ENCODE peak calls at places on chromosomes 16 and 17, in nine cellular contexts. One of them, this sample, is unnamed.

GRCh38 chr17:43372273-43372911 is 26.4 kb upstream of the ARL4D start:
- DNase-seq in bronchial epithelial cell: no peak
- DNase-seq in spleen: peak; percentile 84
- DNase-seq in cardiac fibroblast: no peak
- DNase-seq in astrocyte of the cerebellum: no peak
- DNase-seq in right atrium auricular region: no peak
- DNase-seq in MM.1S: peak; percentile 70
- DNase-seq in cardiac muscle cell: peak; percentile 56
- DNase-seq in fibroblast of pulmonary artery: peak; percentile 44
- DNase-seq in this sample: no peak

GRCh38 chr16:89330177-89330856 is 112.8 kb downstream of the ZNF778 start:
- DNase-seq in bronchial epithelial cell: peak; percentile 81
- DNase-seq in spleen: peak; percentile 83
- DNase-seq in cardiac fibroblast: peak; percentile 74
- DNase-seq in astrocyte of the cerebellum: no peak
- DNase-seq in right atrium auricular region: no peak
- DNase-seq in MM.1S: no peak
- DNase-seq in cardiac muscle cell: peak; percentile 36
- DNase-seq in fibroblast of pulmonary artery: peak; percentile 34
- DNase-seq in this sample: no peak

GRCh38 chr16:75271441-75272096 is 20.1 kb upstream of the BCAR1 start:
- DNase-seq in bronchial epithelial cell: no peak
- DNase-seq in spleen: no peak
- DNase-seq in cardiac fibroblast: no peak
- DNase-seq in astrocyte of the cerebellum: no peak
- DNase-seq in right atrium auricular region: no peak
- DNase-seq in MM.1S: no peak
- DNase-seq in cardiac muscle cell: no peak
- DNase-seq in fibroblast of pulmonary artery: no peak
- DNase-seq in this sample: no peak

GRCh38 chr16:64077242-64077641 is 1044.6 kb downstream of the CDH11 start:
- DNase-seq in bronchial epithelial cell: no peak
- DNase-seq in spleen: no peak
- DNase-seq in cardiac fibroblast: no peak
- DNase-seq in astrocyte of the cerebellum: no peak
- DNase-seq in right atrium auricular region: no peak
- DNase-seq in MM.1S: peak; percentile 41
- DNase-seq in cardiac muscle cell: no peak
- DNase-seq in fibroblast of pulmonary artery: no peak
- DNase-seq in this sample: no peak

GRCh38 chr16:6124136-6124535 is 1026.5 kb upstream of the EEF2KMT start:
- DNase-seq in bronchial epithelial cell: no peak
- DNase-seq in spleen: no peak
- DNase-seq in cardiac fibroblast: no peak
- DNase-seq in astrocyte of the cerebellum: no peak
- DNase-seq in right atrium auricular region: no peak
- DNase-seq in MM.1S: no peak
- DNase-seq in cardiac muscle cell: no peak
- DNase-seq in fibroblast of pulmonary artery: no peak
- DNase-seq in this sample: no peak

GRCh38 chr17:47727704-47728036 is 5.4 kb upstream of the TBX21 start:
- DNase-seq in bronchial epithelial cell: no peak
- DNase-seq in spleen: peak; percentile 54
- DNase-seq in cardiac fibroblast: no peak
- DNase-seq in astrocyte of the cerebellum: no peak
- DNase-seq in right atrium auricular region: no peak
- DNase-seq in MM.1S: no peak
- DNase-seq in cardiac muscle cell: no peak
- DNase-seq in fibroblast of pulmonary artery: no peak
- DNase-seq in this sample: no peak

GRCh38 chr16:21277927-21278706 is at the start of gene CRYM:
- DNase-seq in bronchial epithelial cell: peak; percentile 15
- DNase-seq in spleen: peak; percentile 89
- DNase-seq in cardiac fibroblast: peak; percentile 31
- DNase-seq in astrocyte of the cerebellum: no peak
- DNase-seq in right atrium auricular region: no peak
- DNase-seq in MM.1S: peak; percentile 70
- DNase-seq in cardiac muscle cell: peak; percentile 39
- DNase-seq in fibroblast of pulmonary artery: peak; percentile 26
- DNase-seq in this sample: no peak

GRCh38 chr17:47218896-47219430 is 9.8 kb downstream of the MYL4 start:
- DNase-seq in bronchial epithelial cell: no peak
- DNase-seq in spleen: no peak
- DNase-seq in cardiac fibroblast: no peak
- DNase-seq in astrocyte of the cerebellum: no peak
- DNase-seq in right atrium auricular region: no peak
- DNase-seq in MM.1S: no peak
- DNase-seq in cardiac muscle cell: no peak
- DNase-seq in fibroblast of pulmonary artery: no peak
- DNase-seq in this sample: no peak

GRCh38 chr17:45287526-45288264 is 25.8 kb upstream of the SPATA32 start:
- DNase-seq in bronchial epithelial cell: no peak
- DNase-seq in spleen: no peak
- DNase-seq in cardiac fibroblast: no peak
- DNase-seq in astrocyte of the cerebellum: no peak
- DNase-seq in right atrium auricular region: no peak
- DNase-seq in MM.1S: no peak
- DNase-seq in cardiac muscle cell: no peak
- DNase-seq in fibroblast of pulmonary artery: no peak
- DNase-seq in this sample: no peak

GRCh38 chr16:21156767-21157467 is 1.6 kb upstream of the LDAF1 start:
- DNase-seq in bronchial epithelial cell: peak; percentile 73
- DNase-seq in spleen: no peak
- DNase-seq in cardiac fibroblast: peak; percentile 83
- DNase-seq in astrocyte of the cerebellum: peak; percentile 55
- DNase-seq in right atrium auricular region: no peak
- DNase-seq in MM.1S: peak; percentile 21
- DNase-seq in cardiac muscle cell: peak; percentile 86
- DNase-seq in fibroblast of pulmonary artery: peak; percentile 89
- DNase-seq in this sample: peak; percentile 33

GRCh38 chr17:1498869-1499268 is 6.4 kb upstream of the MYO1C start:
- DNase-seq in bronchial epithelial cell: peak; percentile 20
- DNase-seq in spleen: no peak
- DNase-seq in cardiac fibroblast: peak; percentile 31
- DNase-seq in astrocyte of the cerebellum: peak; percentile 55
- DNase-seq in right atrium auricular region: no peak
- DNase-seq in MM.1S: no peak
- DNase-seq in cardiac muscle cell: peak; percentile 47
- DNase-seq in fibroblast of pulmonary artery: peak; percentile 56
- DNase-seq in this sample: no peak

DNA sequence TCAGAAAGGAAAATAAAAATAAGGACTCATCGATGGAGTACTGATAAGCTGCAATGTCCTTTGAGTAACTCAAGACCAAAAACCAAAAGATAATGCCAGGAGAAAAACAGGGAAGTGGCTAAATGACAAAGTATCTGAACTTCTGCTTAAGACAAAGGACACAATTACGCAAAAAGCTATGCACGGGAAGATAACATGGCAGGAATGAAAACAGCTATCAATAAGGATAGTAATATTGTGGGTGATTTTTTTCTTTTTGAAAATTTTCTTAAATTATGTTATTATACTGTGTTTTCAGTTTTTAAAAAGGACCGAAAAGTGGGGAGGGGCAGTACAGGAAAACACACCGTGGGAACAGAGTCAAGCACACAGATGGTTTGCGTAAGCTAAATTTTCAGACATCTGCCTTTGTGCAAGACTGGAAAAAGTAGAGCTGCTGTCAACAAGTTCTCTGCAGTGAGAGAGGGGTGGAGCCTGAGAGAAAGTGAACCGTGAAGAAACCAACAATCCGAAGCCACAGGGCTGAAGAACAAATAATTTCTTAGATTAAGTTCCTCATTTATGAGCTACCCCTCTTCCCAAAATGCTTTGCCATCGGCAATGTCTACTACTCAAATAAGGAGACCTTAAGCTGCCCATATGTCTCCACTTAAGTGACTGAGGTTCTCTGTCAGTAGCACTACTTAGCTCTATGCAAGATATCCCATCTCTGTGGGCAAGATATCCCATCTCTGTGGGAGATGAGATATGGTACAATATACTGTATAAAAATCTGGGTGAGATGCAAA is 99.9 kb upstream of the CORO6 start:
- DNase-seq in bronchial epithelial cell: peak; percentile 57
- DNase-seq in spleen: no peak
- DNase-seq in cardiac fibroblast: peak; percentile 95
- DNase-seq in astrocyte of the cerebellum: no peak
- DNase-seq in right atrium auricular region: peak; percentile 79
- DNase-seq in MM.1S: peak; percentile 16
- DNase-seq in cardiac muscle cell: peak; percentile 98
- DNase-seq in fibroblast of pulmonary artery: peak; percentile 99
- DNase-seq in this sample: peak; percentile 75
- H3K4me3 ChIP-seq in bronchial epithelial cell: no peak overlapping the region
- H3K4me3 ChIP-seq in spleen: no peak overlapping the region
- H3K4me3 ChIP-seq in cardiac fibroblast: no peak overlapping the region
- H3K4me3 ChIP-seq in astrocyte of the cerebellum: no peak overlapping the region
- H3K4me3 ChIP-seq in right atrium auricular region: peak overlapping the region; percentile 8
- H3K4me3 ChIP-seq in MM.1S: no peak overlapping the region
- H3K4me3 ChIP-seq in cardiac muscle cell: no peak overlapping the region
- H3K4me3 ChIP-seq in fibroblast of pulmonary artery: peak overlapping the region; percentile 33
- H3K4me3 ChIP-seq in this sample: no peak overlapping the region

DNA sequence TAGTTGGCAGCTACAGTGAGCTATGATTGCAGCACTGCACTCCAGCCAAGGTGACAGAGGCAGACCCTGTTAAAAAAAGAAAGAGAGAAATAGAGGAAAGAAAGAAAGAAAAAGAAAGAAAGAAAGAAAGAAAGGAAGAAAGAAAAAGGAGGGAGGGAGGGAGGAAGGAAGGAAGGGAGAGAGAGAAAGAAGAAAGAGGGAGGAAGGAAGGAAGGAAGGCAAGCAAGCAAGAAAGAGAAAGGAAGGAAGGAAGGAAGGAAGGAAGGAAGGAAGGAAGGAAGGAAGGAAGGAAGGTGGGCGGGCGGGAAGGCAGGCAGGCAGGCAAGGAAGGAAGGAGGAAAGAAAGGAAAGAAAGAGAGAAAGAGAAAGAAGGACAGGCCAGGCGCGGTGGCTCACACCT is 1.0 kb upstream of the SCNN1G start:
- DNase-seq in bronchial epithelial cell: no peak
- DNase-seq in spleen: no peak
- DNase-seq in cardiac fibroblast: no peak
- DNase-seq in astrocyte of the cerebellum: no peak
- DNase-seq in right atrium auricular region: no peak
- DNase-seq in MM.1S: no peak
- DNase-seq in cardiac muscle cell: no peak
- DNase-seq in fibroblast of pulmonary artery: no peak
- DNase-seq in this sample: no peak
- H3K4me3 ChIP-seq in bronchial epithelial cell: no peak overlapping the region
- H3K4me3 ChIP-seq in spleen: no peak overlapping the region
- H3K4me3 ChIP-seq in cardiac fibroblast: no peak overlapping the region
- H3K4me3 ChIP-seq in astrocyte of the cerebellum: no peak overlapping the region
- H3K4me3 ChIP-seq in right atrium auricular region: no peak overlapping the region
- H3K4me3 ChIP-seq in MM.1S: no peak overlapping the region
- H3K4me3 ChIP-seq in cardiac muscle cell: no peak overlapping the region
- H3K4me3 ChIP-seq in fibroblast of pulmonary artery: no peak overlapping the region
- H3K4me3 ChIP-seq in this sample: no peak overlapping the region

GRCh38 chr16:25073849-25074248 is 37.7 kb upstream of the LCMT1 start:
- DNase-seq in bronchial epithelial cell: no peak
- DNase-seq in spleen: no peak
- DNase-seq in cardiac fibroblast: no peak
- DNase-seq in astrocyte of the cerebellum: no peak
- DNase-seq in right atrium auricular region: no peak
- DNase-seq in MM.1S: no peak
- DNase-seq in cardiac muscle cell: no peak
- DNase-seq in fibroblast of pulmonary artery: no peak
- DNase-seq in this sample: no peak
- H3K4me3 ChIP-seq in bronchial epithelial cell: no peak overlapping the region
- H3K4me3 ChIP-seq in spleen: no peak overlapping the region
- H3K4me3 ChIP-seq in cardiac fibroblast: no peak overlapping the region
- H3K4me3 ChIP-seq in astrocyte of the cerebellum: no peak overlapping the region
- H3K4me3 ChIP-seq in right atrium auricular region: no peak overlapping the region
- H3K4me3 ChIP-seq in MM.1S: no peak overlapping the region
- H3K4me3 ChIP-seq in cardiac muscle cell: no peak overlapping the region
- H3K4me3 ChIP-seq in fibroblast of pulmonary artery: no peak overlapping the region
- H3K4me3 ChIP-seq in this sample: no peak overlapping the region

GRCh38 chr17:36069131-36069530 is 5.1 kb downstream of the CCL18 start:
- DNase-seq in bronchial epithelial cell: peak; percentile 27
- DNase-seq in spleen: no peak
- DNase-seq in cardiac fibroblast: no peak
- DNase-seq in astrocyte of the cerebellum: no peak
- DNase-seq in right atrium auricular region: no peak
- DNase-seq in MM.1S: no peak
- DNase-seq in cardiac muscle cell: no peak
- DNase-seq in fibroblast of pulmonary artery: no peak
- DNase-seq in this sample: no peak
- H3K4me3 ChIP-seq in bronchial epithelial cell: no peak overlapping the region
- H3K4me3 ChIP-seq in spleen: no peak overlapping the region
- H3K4me3 ChIP-seq in cardiac fibroblast: no peak overlapping the region
- H3K4me3 ChIP-seq in astrocyte of the cerebellum: no peak overlapping the region
- H3K4me3 ChIP-seq in right atrium auricular region: no peak overlapping the region
- H3K4me3 ChIP-seq in MM.1S: no peak overlapping the region
- H3K4me3 ChIP-seq in cardiac muscle cell: no peak overlapping the region
- H3K4me3 ChIP-seq in fibroblast of pulmonary artery: no peak overlapping the region
- H3K4me3 ChIP-seq in this sample: no peak overlapping the region

This sample was measured in skeletal muscle cell.